ENCODE peak calls at places on chromosome 14, in seven cellular contexts. One of them, this sample, is unnamed.

GRCh38 chr14:55071870-55072640 is 20.6 kb downstream of the MAPK1IP1L start:
- DNase-seq in neural crest cell: no peak
- DNase-seq in uterus: peak; percentile 46
- DNase-seq in kidney epithelial cell: peak; percentile 95
- DNase-seq in H9: no peak
- DNase-seq in CD8-positive, alpha-beta T cell: peak; percentile 24
- DNase-seq in CD4-positive, alpha-beta T cell: no peak
- DNase-seq in this sample: no peak

GRCh38 chr14:102279688-102280348 is 25.1 kb downstream of the MOK start:
- DNase-seq in neural crest cell: no peak
- DNase-seq in uterus: no peak
- DNase-seq in kidney epithelial cell: peak; percentile 98
- DNase-seq in H9: no peak
- DNase-seq in CD8-positive, alpha-beta T cell: no peak
- DNase-seq in CD4-positive, alpha-beta T cell: no peak
- DNase-seq in this sample: no peak

GRCh38 chr14:37985826-37986470 is 221.8 kb upstream of the SSTR1 start:
- DNase-seq in neural crest cell: peak; percentile 31
- DNase-seq in uterus: no peak
- DNase-seq in kidney epithelial cell: no peak
- DNase-seq in H9: peak; percentile 44
- DNase-seq in CD8-positive, alpha-beta T cell: peak; percentile 61
- DNase-seq in CD4-positive, alpha-beta T cell: peak; percentile 32
- DNase-seq in this sample: peak; percentile 77

GRCh38 chr14:77222546-77223225 is 41.1 kb downstream of the TMEM63C start:
- DNase-seq in neural crest cell: no peak
- DNase-seq in uterus: no peak
- DNase-seq in kidney epithelial cell: no peak
- DNase-seq in H9: peak; percentile 73
- DNase-seq in CD8-positive, alpha-beta T cell: no peak
- DNase-seq in CD4-positive, alpha-beta T cell: no peak
- DNase-seq in this sample: no peak

GRCh38 chr14:101025656-101026055 is 122.1 kb upstream of the RTL1 start:
- DNase-seq in neural crest cell: no peak
- DNase-seq in uterus: peak; percentile 7
- DNase-seq in kidney epithelial cell: no peak
- DNase-seq in H9: no peak
- DNase-seq in CD8-positive, alpha-beta T cell: no peak
- DNase-seq in CD4-positive, alpha-beta T cell: no peak
- DNase-seq in this sample: no peak

GRCh38 chr14:77303417-77304156 is 17.1 kb downstream of the POMT2 start:
- DNase-seq in neural crest cell: no peak
- DNase-seq in uterus: no peak
- DNase-seq in kidney epithelial cell: peak; percentile 96
- DNase-seq in H9: no peak
- DNase-seq in CD8-positive, alpha-beta T cell: no peak
- DNase-seq in CD4-positive, alpha-beta T cell: no peak
- DNase-seq in this sample: peak; percentile 32

GRCh38 chr14:103724116-103724515 is 8.5 kb downstream of the ZFYVE21 start:
- DNase-seq in neural crest cell: no peak
- DNase-seq in uterus: peak; percentile 74
- DNase-seq in kidney epithelial cell: no peak
- DNase-seq in H9: no peak
- DNase-seq in CD8-positive, alpha-beta T cell: no peak
- DNase-seq in CD4-positive, alpha-beta T cell: no peak
- DNase-seq in this sample: no peak

GRCh38 chr14:88879016-88879415 is 54.6 kb downstream of the TTC8 start:
- DNase-seq in neural crest cell: no peak
- DNase-seq in uterus: no peak
- DNase-seq in kidney epithelial cell: peak; percentile 16
- DNase-seq in H9: no peak
- DNase-seq in CD8-positive, alpha-beta T cell: no peak
- DNase-seq in CD4-positive, alpha-beta T cell: no peak
- DNase-seq in this sample: no peak

GRCh38 chr14:77141592-77142288 is at the start of gene ZDHHC22:
- DNase-seq in neural crest cell: no peak
- DNase-seq in uterus: no peak
- DNase-seq in kidney epithelial cell: no peak
- DNase-seq in H9: peak; percentile 79
- DNase-seq in CD8-positive, alpha-beta T cell: no peak
- DNase-seq in CD4-positive, alpha-beta T cell: no peak
- DNase-seq in this sample: no peak

GRCh38 chr14:105076296-105076804 is 11.1 kb upstream of the GPR132 start:
- DNase-seq in neural crest cell: no peak
- DNase-seq in uterus: no peak
- DNase-seq in kidney epithelial cell: no peak
- DNase-seq in H9: peak; percentile 22
- DNase-seq in CD8-positive, alpha-beta T cell: no peak
- DNase-seq in CD4-positive, alpha-beta T cell: no peak
- DNase-seq in this sample: no peak

GRCh38 chr14:90611501-90611900 is 204.7 kb downstream of the TTC7B start:
- DNase-seq in neural crest cell: no peak
- DNase-seq in uterus: no peak
- DNase-seq in kidney epithelial cell: no peak
- DNase-seq in H9: no peak
- DNase-seq in CD8-positive, alpha-beta T cell: no peak
- DNase-seq in CD4-positive, alpha-beta T cell: no peak
- DNase-seq in this sample: no peak
- TF ChIP-seq CTCF in neural crest cell: no peak
- TF ChIP-seq CTCF in uterus: no peak
- TF ChIP-seq CTCF in kidney epithelial cell: no peak
- TF ChIP-seq CTCF in H9: no peak
- TF ChIP-seq CTCF in CD8-positive, alpha-beta T cell: no peak
- TF ChIP-seq CTCF in CD4-positive, alpha-beta T cell: no peak
- TF ChIP-seq CTCF in this sample: no peak

GRCh38 chr14:23299558-23299957 is 3.1 kb downstream of the PPP1R3E start:
- DNase-seq in neural crest cell: no peak
- DNase-seq in uterus: no peak
- DNase-seq in kidney epithelial cell: no peak
- DNase-seq in H9: no peak
- DNase-seq in CD8-positive, alpha-beta T cell: no peak
- DNase-seq in CD4-positive, alpha-beta T cell: no peak
- DNase-seq in this sample: peak; percentile 71
- TF ChIP-seq CTCF in neural crest cell: peak; percentile 57
- TF ChIP-seq CTCF in uterus: no peak
- TF ChIP-seq CTCF in kidney epithelial cell: peak; percentile 46
- TF ChIP-seq CTCF in H9: no peak
- TF ChIP-seq CTCF in CD8-positive, alpha-beta T cell: no peak
- TF ChIP-seq CTCF in CD4-positive, alpha-beta T cell: peak; percentile 45
- TF ChIP-seq CTCF in this sample: peak; percentile 55

GRCh38 chr14:64891173-64891838 is 11.6 kb upstream of the SPTB start:
- DNase-seq in neural crest cell: no peak
- DNase-seq in uterus: no peak
- DNase-seq in kidney epithelial cell: no peak
- DNase-seq in H9: no peak
- DNase-seq in CD8-positive, alpha-beta T cell: no peak
- DNase-seq in CD4-positive, alpha-beta T cell: no peak
- DNase-seq in this sample: no peak

GRCh38 chr14:64889352-64889751 is 9.6 kb upstream of the SPTB start:
- DNase-seq in neural crest cell: no peak
- DNase-seq in uterus: no peak
- DNase-seq in kidney epithelial cell: no peak
- DNase-seq in H9: no peak
- DNase-seq in CD8-positive, alpha-beta T cell: no peak
- DNase-seq in CD4-positive, alpha-beta T cell: no peak
- DNase-seq in this sample: no peak

GRCh38 chr14:64891839-64892375 is 12.2 kb upstream of the SPTB start:
- DNase-seq in neural crest cell: no peak
- DNase-seq in uterus: no peak
- DNase-seq in kidney epithelial cell: peak; percentile 21
- DNase-seq in H9: no peak
- DNase-seq in CD8-positive, alpha-beta T cell: peak; percentile 29
- DNase-seq in CD4-positive, alpha-beta T cell: no peak
- DNase-seq in this sample: peak; percentile 72
- TF ChIP-seq CTCF in neural crest cell: peak; percentile 79
- TF ChIP-seq CTCF in uterus: peak; percentile 75
- TF ChIP-seq CTCF in kidney epithelial cell: peak; percentile 44
- TF ChIP-seq CTCF in H9: peak; percentile 83
- TF ChIP-seq CTCF in CD8-positive, alpha-beta T cell: peak; percentile 72
- TF ChIP-seq CTCF in CD4-positive, alpha-beta T cell: peak; percentile 72
- TF ChIP-seq CTCF in this sample: peak; percentile 67

DNA sequence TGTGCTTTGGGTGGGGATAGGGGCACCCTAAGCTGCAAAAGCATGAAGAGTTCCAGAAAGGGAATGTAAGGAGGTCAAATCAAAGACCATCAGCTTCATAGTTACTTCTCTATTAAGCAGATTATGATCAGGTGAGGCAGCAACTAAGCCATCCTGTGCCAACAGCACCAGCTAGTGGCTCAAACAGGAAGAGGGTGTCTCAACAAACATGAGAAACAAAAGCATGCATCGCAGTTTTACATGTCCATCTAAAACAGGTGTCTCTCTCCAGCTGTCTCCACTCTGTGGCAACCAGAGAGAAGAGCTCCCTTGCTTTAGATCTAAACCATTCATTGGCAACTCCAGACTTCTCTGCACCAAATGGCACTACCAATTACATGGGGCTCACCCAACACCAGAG is 52.9 kb downstream of the ACTN1 start:
- DNase-seq in neural crest cell: no peak
- DNase-seq in uterus: no peak
- DNase-seq in kidney epithelial cell: no peak
- DNase-seq in H9: no peak
- DNase-seq in CD8-positive, alpha-beta T cell: no peak
- DNase-seq in CD4-positive, alpha-beta T cell: no peak
- DNase-seq in this sample: no peak
- TF ChIP-seq CTCF in neural crest cell: peak; percentile 48
- TF ChIP-seq CTCF in uterus: no peak
- TF ChIP-seq CTCF in kidney epithelial cell: peak; percentile 47
- TF ChIP-seq CTCF in H9: peak; percentile 69
- TF ChIP-seq CTCF in CD8-positive, alpha-beta T cell: peak; percentile 21
- TF ChIP-seq CTCF in CD4-positive, alpha-beta T cell: no peak
- TF ChIP-seq CTCF in this sample: peak; percentile 45

GRCh38 chr14:90900712-90901111 is 84.5 kb upstream of the TTC7B start:
- DNase-seq in neural crest cell: no peak
- DNase-seq in uterus: no peak
- DNase-seq in kidney epithelial cell: no peak
- DNase-seq in H9: no peak
- DNase-seq in CD8-positive, alpha-beta T cell: no peak
- DNase-seq in CD4-positive, alpha-beta T cell: no peak
- DNase-seq in this sample: no peak
- TF ChIP-seq CTCF in neural crest cell: peak; percentile 43
- TF ChIP-seq CTCF in uterus: no peak
- TF ChIP-seq CTCF in kidney epithelial cell: peak; percentile 4
- TF ChIP-seq CTCF in H9: peak; percentile 38
- TF ChIP-seq CTCF in CD8-positive, alpha-beta T cell: no peak
- TF ChIP-seq CTCF in CD4-positive, alpha-beta T cell: no peak
- TF ChIP-seq CTCF in this sample: peak; percentile 40

GRCh38 chr14:97385727-97386126 is 588.5 kb downstream of the VRK1 start:
- DNase-seq in neural crest cell: no peak
- DNase-seq in uterus: no peak
- DNase-seq in kidney epithelial cell: no peak
- DNase-seq in H9: no peak
- DNase-seq in CD8-positive, alpha-beta T cell: no peak
- DNase-seq in CD4-positive, alpha-beta T cell: no peak
- DNase-seq in this sample: no peak

GRCh38 chr14:97387252-97387882 is 590.2 kb downstream of the VRK1 start:
- DNase-seq in neural crest cell: no peak
- DNase-seq in uterus: no peak
- DNase-seq in kidney epithelial cell: no peak
- DNase-seq in H9: no peak
- DNase-seq in CD8-positive, alpha-beta T cell: no peak
- DNase-seq in CD4-positive, alpha-beta T cell: no peak
- DNase-seq in this sample: no peak

GRCh38 chr14:97390031-97390729 is 593.0 kb downstream of the VRK1 start:
- DNase-seq in neural crest cell: no peak
- DNase-seq in uterus: peak; percentile 35
- DNase-seq in kidney epithelial cell: no peak
- DNase-seq in H9: no peak
- DNase-seq in CD8-positive, alpha-beta T cell: no peak
- DNase-seq in CD4-positive, alpha-beta T cell: no peak
- DNase-seq in this sample: no peak

GRCh38 chr14:97393244-97393643 is 596.1 kb downstream of the VRK1 start:
- DNase-seq in neural crest cell: no peak
- DNase-seq in uterus: no peak
- DNase-seq in kidney epithelial cell: no peak
- DNase-seq in H9: no peak
- DNase-seq in CD8-positive, alpha-beta T cell: no peak
- DNase-seq in CD4-positive, alpha-beta T cell: no peak
- DNase-seq in this sample: no peak

DNA sequence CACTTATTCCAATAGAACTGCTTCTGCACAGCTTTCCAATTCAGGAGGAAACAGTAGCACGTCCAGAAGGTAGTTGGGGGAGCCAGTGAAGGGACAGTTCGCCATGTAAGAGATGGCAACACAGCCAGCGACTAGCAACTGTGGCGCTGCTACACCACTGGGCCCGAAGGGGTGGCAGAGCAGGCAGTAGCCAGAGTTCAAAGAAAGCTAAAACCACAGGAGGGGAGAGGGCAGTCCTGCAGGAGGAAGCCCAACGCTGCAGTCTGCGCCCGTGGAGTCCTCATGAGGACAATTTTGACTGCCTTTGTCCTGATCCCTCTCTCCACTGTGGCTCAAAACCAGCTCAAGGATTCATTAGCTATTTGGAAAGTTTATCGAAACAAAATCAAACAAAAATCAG is 591.2 kb downstream of the VRK1 start:
- DNase-seq in neural crest cell: no peak
- DNase-seq in uterus: no peak
- DNase-seq in kidney epithelial cell: no peak
- DNase-seq in H9: peak; percentile 46
- DNase-seq in CD8-positive, alpha-beta T cell: no peak
- DNase-seq in CD4-positive, alpha-beta T cell: no peak
- DNase-seq in this sample: no peak
- TF ChIP-seq CTCF in neural crest cell: no peak
- TF ChIP-seq CTCF in uterus: no peak
- TF ChIP-seq CTCF in kidney epithelial cell: no peak
- TF ChIP-seq CTCF in H9: no peak
- TF ChIP-seq CTCF in CD8-positive, alpha-beta T cell: no peak
- TF ChIP-seq CTCF in CD4-positive, alpha-beta T cell: no peak
- TF ChIP-seq CTCF in this sample: no peak

GRCh38 chr14:22088614-22089359 is 415.2 kb upstream of the OR4E1 start:
- DNase-seq in neural crest cell: no peak
- DNase-seq in uterus: no peak
- DNase-seq in kidney epithelial cell: no peak
- DNase-seq in H9: no peak
- DNase-seq in CD8-positive, alpha-beta T cell: no peak
- DNase-seq in CD4-positive, alpha-beta T cell: no peak
- DNase-seq in this sample: no peak
- TF ChIP-seq CTCF in neural crest cell: no peak
- TF ChIP-seq CTCF in uterus: no peak
- TF ChIP-seq CTCF in kidney epithelial cell: no peak
- TF ChIP-seq CTCF in H9: no peak
- TF ChIP-seq CTCF in CD8-positive, alpha-beta T cell: no peak
- TF ChIP-seq CTCF in CD4-positive, alpha-beta T cell: no peak
- TF ChIP-seq CTCF in this sample: no peak

DNA sequence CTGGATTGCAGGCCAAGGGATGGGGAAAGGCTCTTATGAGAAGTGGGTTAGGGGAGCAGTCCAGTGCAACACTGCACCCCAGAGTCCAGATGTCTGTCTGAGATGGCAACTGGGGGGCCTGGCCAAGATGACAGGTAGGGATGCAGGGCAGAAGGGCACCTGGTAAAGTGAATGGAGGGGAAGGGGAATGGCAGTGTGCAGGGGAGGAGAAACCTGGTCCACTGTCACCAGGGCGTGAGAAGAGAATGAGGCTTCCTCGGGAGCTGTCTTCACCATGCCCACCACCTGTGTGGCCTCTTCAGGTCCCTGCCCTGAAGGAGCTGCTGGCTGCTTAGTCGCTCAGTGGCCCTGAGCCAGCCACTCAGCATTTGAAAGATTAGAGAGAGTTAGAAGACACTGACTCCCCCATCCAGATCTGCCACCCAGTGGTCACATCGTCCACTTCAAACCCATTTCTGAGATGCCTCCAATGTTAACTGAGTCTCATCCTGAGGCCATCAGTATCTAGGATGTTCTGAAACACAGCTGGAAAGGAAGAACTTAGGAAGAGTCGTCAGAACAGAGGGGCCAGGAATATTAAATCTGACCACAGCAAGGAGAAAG is 57.3 kb downstream of the PLEKHG3 start:
- DNase-seq in neural crest cell: no peak
- DNase-seq in uterus: peak; percentile 54
- DNase-seq in kidney epithelial cell: no peak
- DNase-seq in H9: no peak
- DNase-seq in CD8-positive, alpha-beta T cell: no peak
- DNase-seq in CD4-positive, alpha-beta T cell: no peak
- DNase-seq in this sample: no peak
- TF ChIP-seq CTCF in neural crest cell: no peak
- TF ChIP-seq CTCF in uterus: no peak
- TF ChIP-seq CTCF in kidney epithelial cell: peak; percentile 13
- TF ChIP-seq CTCF in H9: no peak
- TF ChIP-seq CTCF in CD8-positive, alpha-beta T cell: no peak
- TF ChIP-seq CTCF in CD4-positive, alpha-beta T cell: no peak
- TF ChIP-seq CTCF in this sample: peak; percentile 19

This sample was measured in A673.